ENCODE peak calls at places on chromosomes 6 and 20, in four cellular contexts. One of them, this sample, is unnamed.

GRCh38 chr20:17741220-17741619 is 41.5 kb downstream of the BANF2 start:
- DNase-seq in heart left ventricle: no peak
- DNase-seq in upper lobe of left lung: no peak
- DNase-seq in adrenal gland: no peak
- DNase-seq in this sample: no peak

GRCh38 chr20:50041238-50041915 is 58.6 kb downstream of the SNAI1 start:
- DNase-seq in upper lobe of left lung: peak; percentile 32
- DNase-seq in heart left ventricle: no peak
- DNase-seq in adrenal gland: no peak
- DNase-seq in this sample: no peak

GRCh38 chr6:163284151-163284550 is 130.4 kb upstream of the QKI start:
- DNase-seq in heart left ventricle: no peak
- DNase-seq in upper lobe of left lung: no peak
- DNase-seq in adrenal gland: no peak
- DNase-seq in this sample: no peak

GRCh38 chr20:58693226-58694006 is 816 bp downstream of the NPEPL1 start:
- DNase-seq in heart left ventricle: no peak
- DNase-seq in upper lobe of left lung: no peak
- DNase-seq in adrenal gland: peak; percentile 28
- DNase-seq in this sample: peak; percentile 33

GRCh38 chr6:27263886-27264285 is 16.4 kb downstream of the PRSS16 start:
- DNase-seq in heart left ventricle: no peak
- DNase-seq in upper lobe of left lung: no peak
- DNase-seq in adrenal gland: no peak
- DNase-seq in this sample: no peak

GRCh38 chr6:113870917-113871316 is 13.8 kb downstream of the MARCKS start:
- DNase-seq in heart left ventricle: no peak
- DNase-seq in upper lobe of left lung: no peak
- DNase-seq in adrenal gland: no peak
- DNase-seq in this sample: no peak

GRCh38 chr6:89630488-89630887 is 8.1 kb downstream of the LYRM2 start:
- DNase-seq in adrenal gland: no peak
- DNase-seq in upper lobe of left lung: no peak
- DNase-seq in heart left ventricle: peak; percentile 64
- DNase-seq in this sample: no peak

GRCh38 chr6:165573671-165574070 is 89.4 kb downstream of the PDE10A start:
- DNase-seq in heart left ventricle: peak; percentile 79
- DNase-seq in adrenal gland: peak; percentile 47
- DNase-seq in upper lobe of left lung: no peak
- DNase-seq in this sample: peak; percentile 27

GRCh38 chr6:72691298-72691697 is 69.4 kb downstream of the KCNQ5 start:
- DNase-seq in heart left ventricle: no peak
- DNase-seq in adrenal gland: no peak
- DNase-seq in upper lobe of left lung: no peak
- DNase-seq in this sample: no peak

GRCh38 chr6:16947461-16948159 is 154.2 kb upstream of the STMND1 start:
- DNase-seq in heart left ventricle: no peak
- DNase-seq in adrenal gland: peak; percentile 82
- DNase-seq in upper lobe of left lung: peak; percentile 35
- DNase-seq in this sample: no peak

GRCh38 chr20:3135507-3136070 is 24.1 kb downstream of the FASTKD5 start:
- DNase-seq in upper lobe of left lung: no peak
- DNase-seq in heart left ventricle: no peak
- DNase-seq in adrenal gland: no peak
- DNase-seq in this sample: no peak

GRCh38 chr20:7497985-7498384 is 442.3 kb downstream of the HAO1 start:
- DNase-seq in upper lobe of left lung: no peak
- DNase-seq in adrenal gland: no peak
- DNase-seq in heart left ventricle: no peak
- DNase-seq in this sample: no peak

GRCh38 chr20:56359212-56360132 is 698 bp downstream of the FAM210B start:
- DNase-seq in heart left ventricle: peak; percentile 49
- DNase-seq in adrenal gland: peak; percentile 62
- DNase-seq in upper lobe of left lung: peak; percentile 38
- DNase-seq in this sample: peak; percentile 67

GRCh38 chr6:57109905-57110304 is 19.9 kb downstream of the ZNF451 start:
- DNase-seq in adrenal gland: no peak
- DNase-seq in heart left ventricle: no peak
- DNase-seq in upper lobe of left lung: no peak
- DNase-seq in this sample: no peak

DNA sequence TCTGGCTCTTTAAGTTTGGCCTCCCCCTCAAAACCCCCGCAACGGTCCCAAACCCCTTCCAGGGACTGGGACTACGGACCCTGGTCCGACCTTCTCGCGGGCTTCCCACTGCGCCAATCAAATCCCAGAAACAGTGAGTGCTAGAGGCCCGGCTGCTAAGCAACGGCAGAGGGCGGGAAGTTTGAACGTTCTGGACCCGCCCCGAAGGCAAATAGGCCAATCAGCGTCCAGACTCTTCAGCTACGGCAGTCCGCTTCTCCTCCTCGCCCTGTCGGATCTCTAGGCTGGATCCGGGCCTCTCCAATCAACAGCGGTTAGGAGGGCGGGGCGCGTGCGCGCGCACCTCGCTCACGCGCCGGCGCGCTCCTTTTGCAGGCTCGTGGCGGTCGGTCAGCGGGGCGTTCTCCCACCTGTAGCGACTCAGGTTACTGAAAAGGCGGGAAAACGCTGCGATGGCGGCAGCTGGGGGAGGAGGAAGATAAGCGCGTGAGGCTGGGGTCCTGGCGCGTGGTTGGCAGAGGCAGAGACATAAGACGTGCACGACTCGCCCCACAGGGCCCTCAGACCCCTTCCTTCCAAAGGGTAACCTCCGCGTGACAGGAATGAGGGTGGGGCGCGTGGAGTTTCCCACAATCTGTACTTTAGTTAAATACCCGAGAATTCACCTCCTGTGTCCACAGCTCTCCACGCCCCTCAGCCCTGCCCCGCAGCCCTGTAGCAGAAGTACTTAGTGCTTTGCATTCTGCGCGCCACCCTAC is at the start of gene MSH5:
- DNase-seq in upper lobe of left lung: peak; percentile 99
- DNase-seq in adrenal gland: peak; percentile 98
- DNase-seq in heart left ventricle: peak; percentile 99
- DNase-seq in this sample: peak; percentile 99
- TF ChIP-seq POLR2A in upper lobe of left lung: peak; percentile 36
- TF ChIP-seq POLR2A in adrenal gland: peak; percentile 8
- TF ChIP-seq POLR2A in heart left ventricle: no peak
- TF ChIP-seq POLR2A in this sample: no peak

GRCh38 chr6:30127238-30128093 is 8.5 kb upstream of the TRIM40 start:
- DNase-seq in heart left ventricle: no peak
- DNase-seq in adrenal gland: no peak
- DNase-seq in upper lobe of left lung: no peak
- DNase-seq in this sample: peak; percentile 32

GRCh38 chr6:30131947-30132497 is 3.9 kb upstream of the TRIM40 start:
- DNase-seq in upper lobe of left lung: no peak
- DNase-seq in heart left ventricle: no peak
- DNase-seq in adrenal gland: no peak
- DNase-seq in this sample: no peak

GRCh38 chr6:30129818-30130679 is 5.9 kb upstream of the TRIM40 start:
- DNase-seq in adrenal gland: no peak
- DNase-seq in upper lobe of left lung: no peak
- DNase-seq in heart left ventricle: no peak
- DNase-seq in this sample: no peak

GRCh38 chr6:30130887-30131862 is 4.8 kb upstream of the TRIM40 start:
- DNase-seq in upper lobe of left lung: peak; percentile 86
- DNase-seq in heart left ventricle: peak; percentile 66
- DNase-seq in adrenal gland: peak; percentile 78
- DNase-seq in this sample: peak; percentile 87

DNA sequence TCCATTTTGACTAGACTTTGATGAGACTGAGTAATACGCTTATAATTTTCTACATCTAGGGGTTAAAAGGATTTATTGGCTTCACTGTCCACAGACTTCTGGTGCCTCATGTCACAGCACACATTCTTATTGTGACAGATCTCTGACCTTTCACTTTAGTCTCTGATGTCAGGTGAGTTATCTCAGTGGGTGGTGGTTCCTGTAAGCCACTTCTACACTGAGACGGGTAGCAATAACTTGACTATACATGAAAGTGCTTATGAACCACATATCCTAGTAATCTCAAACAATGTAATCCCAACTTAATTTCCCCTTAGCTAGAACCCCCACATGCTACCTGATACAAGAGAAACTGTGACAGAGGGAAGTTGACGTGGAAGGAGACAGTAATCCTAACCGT is 6.7 kb upstream of the TRIM40 start:
- DNase-seq in heart left ventricle: no peak
- DNase-seq in upper lobe of left lung: no peak
- DNase-seq in adrenal gland: no peak
- DNase-seq in this sample: no peak
- H3K27me3 ChIP-seq in heart left ventricle: peaks cover 70% of the 10 kb centered on the region
- H3K27me3 ChIP-seq in upper lobe of left lung: peaks cover 6% of the 10 kb centered on the region
- H3K27me3 ChIP-seq in adrenal gland: peaks cover 37% of the 10 kb centered on the region
- H3K27me3 ChIP-seq in this sample: no peaks in the 10 kb centered on the region

DNA sequence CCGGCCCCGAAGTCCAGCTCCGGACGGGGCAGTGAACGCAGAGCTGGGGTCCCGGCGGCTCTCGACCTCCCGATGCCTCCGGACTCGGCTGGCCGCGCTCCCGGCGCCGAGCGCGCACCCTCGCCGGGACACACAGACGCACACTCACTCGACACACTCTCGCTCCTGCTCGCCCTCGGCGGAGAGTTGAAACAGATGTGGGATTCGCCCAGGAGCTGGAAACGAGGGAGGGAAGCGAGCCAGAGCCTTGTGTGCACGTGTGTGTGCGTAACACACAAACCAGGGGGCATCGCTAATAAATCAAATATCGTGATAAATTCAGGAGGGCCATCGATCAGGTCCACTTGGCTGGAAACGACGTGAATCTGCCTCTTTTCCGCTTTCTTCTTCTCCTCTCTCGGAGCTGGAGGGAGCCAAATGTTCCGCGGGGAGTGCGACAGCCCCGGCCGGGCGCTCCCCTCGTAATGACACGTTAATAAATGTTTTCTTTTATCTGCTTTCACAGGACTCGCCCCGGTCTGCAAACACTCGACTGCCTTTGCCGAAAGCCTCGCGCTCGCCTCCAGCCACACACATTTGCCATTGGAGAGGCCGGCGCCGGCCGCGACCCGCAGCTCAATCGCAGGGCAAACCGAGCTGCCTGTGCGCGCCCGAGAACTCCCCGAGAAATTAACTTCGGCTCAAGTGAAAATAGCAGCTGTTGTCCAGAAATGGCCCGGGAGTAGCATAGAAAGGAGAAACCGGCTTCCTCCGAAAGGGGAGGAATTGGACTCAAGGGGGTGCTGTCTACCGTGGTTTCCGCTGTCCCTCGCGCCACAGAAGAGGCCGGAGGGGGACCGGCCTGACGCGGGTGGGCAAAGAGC is 850 bp upstream of the SULF2 start:
- DNase-seq in upper lobe of left lung: peak; percentile 37
- DNase-seq in adrenal gland: peak; percentile 71
- DNase-seq in heart left ventricle: peak; percentile 77
- DNase-seq in this sample: peak; percentile 87
- TF ChIP-seq POLR2A in upper lobe of left lung: no peak
- TF ChIP-seq POLR2A in adrenal gland: peak; percentile 20
- TF ChIP-seq POLR2A in heart left ventricle: no peak
- TF ChIP-seq POLR2A in this sample: no peak

DNA sequence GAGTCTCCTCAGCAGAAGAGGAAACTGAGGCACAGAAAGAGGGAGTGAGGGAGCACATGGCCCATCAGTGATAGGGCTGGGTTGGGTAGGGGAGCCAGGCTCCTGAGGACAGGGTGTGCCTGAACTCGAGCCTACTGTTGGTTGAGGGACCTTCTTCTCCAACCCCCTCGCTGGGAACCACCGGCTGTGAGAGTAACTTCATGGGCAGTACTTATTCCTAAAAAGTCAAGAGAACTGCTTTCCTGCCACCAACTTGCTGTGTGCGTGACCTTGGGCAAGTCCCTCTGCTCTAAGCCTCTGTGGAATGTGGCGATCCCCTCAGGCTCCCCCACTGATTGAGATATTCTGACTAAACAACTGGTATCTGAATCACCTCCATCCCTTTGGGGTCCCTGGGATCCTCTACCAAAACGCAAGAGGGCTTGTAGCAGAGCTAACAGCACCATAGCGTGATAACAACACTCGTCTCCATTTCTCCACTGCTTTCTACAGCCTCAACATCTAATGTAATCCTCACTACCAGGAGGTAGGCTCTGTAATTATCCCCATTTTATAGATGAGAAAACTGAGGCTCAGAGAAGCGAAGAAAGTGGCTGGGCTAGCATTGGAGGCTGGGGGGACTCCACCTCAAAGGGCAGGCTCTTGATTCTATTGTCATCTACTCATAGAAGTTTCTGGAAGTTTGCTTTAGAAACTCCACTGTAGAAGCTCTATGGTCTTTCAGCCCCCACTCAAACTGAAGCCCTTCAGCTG is 76.0 kb downstream of the JPH2 start:
- DNase-seq in adrenal gland: no peak
- DNase-seq in upper lobe of left lung: no peak
- DNase-seq in heart left ventricle: no peak
- DNase-seq in this sample: no peak
- H3K27me3 ChIP-seq in adrenal gland: peaks cover 7% of the 10 kb centered on the region
- H3K27me3 ChIP-seq in upper lobe of left lung: peaks cover 4% of the 10 kb centered on the region
- H3K27me3 ChIP-seq in heart left ventricle: no peaks in the 10 kb centered on the region
- H3K27me3 ChIP-seq in this sample: no peaks in the 10 kb centered on the region

GRCh38 chr6:15431762-15432495 is 186.1 kb downstream of the JARID2 start:
- DNase-seq in adrenal gland: no peak
- DNase-seq in heart left ventricle: no peak
- DNase-seq in upper lobe of left lung: peak; percentile 72
- DNase-seq in this sample: no peak
- TF ChIP-seq POLR2A in adrenal gland: no peak
- TF ChIP-seq POLR2A in heart left ventricle: no peak
- TF ChIP-seq POLR2A in upper lobe of left lung: no peak
- TF ChIP-seq POLR2A in this sample: no peak

GRCh38 chr6:50708664-50709365 is 4.5 kb upstream of the TFAP2D start:
- DNase-seq in adrenal gland: no peak
- DNase-seq in heart left ventricle: no peak
- DNase-seq in upper lobe of left lung: no peak
- DNase-seq in this sample: no peak

GRCh38 chr6:50709366-50709734 is 4.0 kb upstream of the TFAP2D start:
- DNase-seq in upper lobe of left lung: no peak
- DNase-seq in adrenal gland: no peak
- DNase-seq in heart left ventricle: no peak
- DNase-seq in this sample: no peak

GRCh38 chr6:50707191-50707590 is 6.1 kb upstream of the TFAP2D start:
- DNase-seq in upper lobe of left lung: no peak
- DNase-seq in adrenal gland: no peak
- DNase-seq in heart left ventricle: no peak
- DNase-seq in this sample: no peak

GRCh38 chr6:50707652-50708325 is 5.5 kb upstream of the TFAP2D start:
- DNase-seq in heart left ventricle: no peak
- DNase-seq in adrenal gland: no peak
- DNase-seq in upper lobe of left lung: no peak
- DNase-seq in this sample: no peak

DNA sequence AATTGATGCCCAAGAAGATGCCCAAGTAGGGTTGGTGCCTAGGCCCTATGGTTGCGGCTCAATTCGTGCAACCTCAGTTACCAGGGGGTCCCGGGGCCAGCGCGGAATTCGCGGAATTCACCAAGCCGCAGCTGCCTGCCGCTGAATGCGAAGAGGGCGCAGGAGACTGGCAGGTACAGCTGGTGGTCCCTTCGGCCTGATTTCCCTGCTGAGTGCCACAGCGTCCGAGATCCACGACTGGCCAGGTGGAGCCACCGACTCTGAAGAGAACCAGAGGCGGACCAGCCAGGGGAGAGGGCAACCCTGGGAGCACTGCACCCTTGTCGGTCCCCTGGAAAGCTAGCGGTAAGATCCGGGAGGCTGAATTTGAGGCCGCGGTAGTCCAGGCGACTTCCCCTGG is 6.8 kb upstream of the TFAP2D start:
- DNase-seq in adrenal gland: no peak
- DNase-seq in heart left ventricle: no peak
- DNase-seq in upper lobe of left lung: no peak
- DNase-seq in this sample: no peak
- H3K27me3 ChIP-seq in adrenal gland: peaks cover 10% of the 10 kb centered on the region
- H3K27me3 ChIP-seq in heart left ventricle: peaks cover 58% of the 10 kb centered on the region
- H3K27me3 ChIP-seq in upper lobe of left lung: peaks cover 12% of the 10 kb centered on the region
- H3K27me3 ChIP-seq in this sample: no peaks in the 10 kb centered on the region

This sample was measured in testis.